ENCODE peak calls at places on chromosomes 3 and 15, in ten cellular contexts. A, I, K, X, V, B, T, D, O and F are unnamed samples. For H3K4me1, the result is how much of the 10 kb centered on the place peaks cover.

GRCh38 chr3:152126260-152126659 is 142.5 kb upstream of the MBNL1 start:
- DNase-seq in A (no peak), I (no peak), K (no peak), X (no peak), V (no peak), B (no peak), T (no peak), D (no peak), O (no peak), F (no peak)

GRCh38 chr3:100605358-100605757 is 4.0 kb upstream of the ADGRG7 start:
- DNase-seq in A (no peak), I (no peak), K (no peak), X (no peak), V (no peak), B (no peak), T (no peak), D (no peak), O (no peak), F (no peak)

GRCh38 chr15:89575656-89576416 is 567 bp downstream of the TICRR start:
- DNase-seq in A (no peak), I (no peak), K (peak), X (no peak), V (no peak), B (no peak), T (peak), D (no peak), O (no peak), F (no peak)

GRCh38 chr3:139975592-139976360 is 40.8 kb downstream of the CLSTN2 start:
- DNase-seq in A (no peak), I (no peak), K (no peak), X (no peak), V (no peak), B (no peak), T (no peak), D (no peak), O (no peak), F (no peak)

GRCh38 chr3:171383206-171384018 is 76.8 kb downstream of the TNIK start:
- DNase-seq in A (no peak), I (no peak), K (no peak), X (no peak), V (no peak), B (no peak), T (no peak), D (no peak), O (no peak), F (no peak)

GRCh38 chr15:65056868-65057548 is 10.8 kb downstream of the RASL12 start:
- DNase-seq in A (no peak), I (no peak), K (no peak), X (peak), V (peak), B (no peak), T (peak), D (no peak), O (peak), F (no peak)

GRCh38 chr15:57677206-57677605 is 29.3 kb upstream of the POLR2M start:
- DNase-seq in A (no peak), I (no peak), K (no peak), X (no peak), V (no peak), B (no peak), T (no peak), D (no peak), O (no peak), F (no peak)

GRCh38 chr3:186882881-186883685 is 40.6 kb downstream of the ADIPOQ start:
- DNase-seq in A (no peak), I (no peak), K (no peak), X (peak), V (no peak), B (no peak), T (no peak), D (no peak), O (no peak), F (no peak)

GRCh38 chr3:149055575-149055974 is 30.8 kb downstream of the HLTF start:
- DNase-seq in A (no peak), I (no peak), K (no peak), X (no peak), V (no peak), B (no peak), T (no peak), D (no peak), O (no peak), F (no peak)

GRCh38 chr15:27268923-27269322 is 297.9 kb downstream of the GABRG3 start:
- DNase-seq in A (no peak), I (no peak), K (no peak), X (no peak), V (no peak), B (no peak), T (no peak), D (no peak), O (no peak), F (no peak)

GRCh38 chr3:39128951-39129350 is 21.5 kb downstream of the TTC21A start:
- DNase-seq in A (peak), I (no peak), K (no peak), X (no peak), V (no peak), B (no peak), T (no peak), D (peak), O (no peak), F (no peak)

GRCh38 chr3:39127907-39128303 is 20.4 kb downstream of the TTC21A start:
- DNase-seq in A (no peak), I (no peak), K (no peak), X (no peak), V (no peak), B (no peak), T (no peak), D (no peak), O (no peak), F (no peak)

GRCh38 chr3:39132096-39133092 is 21.0 kb downstream of the CSRNP1 start:
- DNase-seq in A (peak), I (no peak), K (no peak), X (no peak), V (peak), B (no peak), T (no peak), D (peak), O (no peak), F (no peak)

GRCh38 chr3:39130693-39131265 is 22.6 kb downstream of the CSRNP1 start:
- DNase-seq in A (no peak), I (no peak), K (no peak), X (no peak), V (no peak), B (no peak), T (no peak), D (no peak), O (no peak), F (no peak)

DNA sequence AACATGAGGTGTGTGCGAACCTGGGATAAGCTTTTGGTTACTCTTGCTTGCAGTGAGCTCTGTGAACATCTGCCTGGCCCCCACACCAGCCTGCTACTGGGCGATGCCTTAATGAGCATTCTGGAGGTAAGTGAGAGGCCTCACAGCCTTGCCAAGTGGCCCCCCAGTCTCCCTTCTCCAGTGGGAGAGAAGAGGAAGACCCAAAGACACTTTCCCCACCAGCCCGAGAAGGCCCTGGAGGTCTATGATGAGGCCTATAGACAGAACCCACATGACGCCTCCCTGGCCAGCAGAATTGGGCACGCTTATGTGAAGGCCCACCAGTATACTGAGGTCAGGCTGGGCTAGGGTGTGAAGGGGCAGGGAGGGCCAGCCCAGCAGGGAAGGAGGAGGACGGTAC is 22.5 kb downstream of the TTC21A start:
- DNase-seq in A (no peak), I (no peak), K (no peak), X (no peak), V (no peak), B (no peak), T (no peak), D (peak), O (no peak), F (no peak)
- H3K4me1 ChIP-seq in A (under half), I (under half), K (under half), X (under half), V (under half), B (under half), T (under half), D (under half), O (under half), F (under half)

GRCh38 chr3:125211523-125212095 is 939 bp downstream of the SLC12A8 start:
- DNase-seq in A (no peak), I (no peak), K (no peak), X (no peak), V (no peak), B (no peak), T (no peak), D (no peak), O (no peak), F (no peak)

GRCh38 chr3:125214738-125215137 is 2.2 kb upstream of the SLC12A8 start:
- DNase-seq in A (no peak), I (no peak), K (no peak), X (no peak), V (no peak), B (no peak), T (no peak), D (no peak), O (no peak), F (no peak)

GRCh38 chr3:125213946-125214542 is 1.5 kb upstream of the SLC12A8 start:
- DNase-seq in A (no peak), I (no peak), K (no peak), X (no peak), V (no peak), B (no peak), T (no peak), D (no peak), O (no peak), F (no peak)

GRCh38 chr3:125212509-125213372 is at the start of gene SLC12A8:
- DNase-seq in A (no peak), I (no peak), K (peak), X (no peak), V (peak), B (no peak), T (no peak), D (no peak), O (peak), F (no peak)

DNA sequence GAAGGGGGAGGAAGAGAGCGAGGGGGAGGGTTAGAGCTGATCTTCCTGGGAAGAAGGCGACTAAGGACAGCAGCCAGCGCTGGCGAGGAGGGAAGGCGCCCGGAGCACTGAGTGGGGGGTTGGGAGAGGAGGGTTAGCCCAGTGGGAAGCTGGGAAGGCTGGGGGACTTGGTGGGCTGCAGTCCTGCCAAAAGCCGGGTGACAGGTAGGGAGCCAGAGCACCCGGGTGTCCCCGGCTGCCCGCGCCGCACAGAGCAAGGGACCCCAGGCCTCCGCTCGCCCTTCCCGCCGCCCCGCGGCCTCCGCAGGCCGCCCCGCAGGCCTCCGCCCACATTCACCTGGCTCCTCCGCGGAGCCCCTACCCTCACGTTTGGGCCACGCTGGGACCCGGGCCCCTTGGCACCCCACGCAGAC is 446 bp downstream of the SLC12A8 start:
- DNase-seq in A (no peak), I (no peak), K (peak), X (no peak), V (no peak), B (no peak), T (no peak), D (no peak), O (no peak), F (no peak)
- TF ChIP-seq POLR2A in A (no peak), I (no peak), K (peak), X (no peak), V (no peak), B (no peak), T (no peak), D (no peak), O (no peak), F (no peak)

DNA sequence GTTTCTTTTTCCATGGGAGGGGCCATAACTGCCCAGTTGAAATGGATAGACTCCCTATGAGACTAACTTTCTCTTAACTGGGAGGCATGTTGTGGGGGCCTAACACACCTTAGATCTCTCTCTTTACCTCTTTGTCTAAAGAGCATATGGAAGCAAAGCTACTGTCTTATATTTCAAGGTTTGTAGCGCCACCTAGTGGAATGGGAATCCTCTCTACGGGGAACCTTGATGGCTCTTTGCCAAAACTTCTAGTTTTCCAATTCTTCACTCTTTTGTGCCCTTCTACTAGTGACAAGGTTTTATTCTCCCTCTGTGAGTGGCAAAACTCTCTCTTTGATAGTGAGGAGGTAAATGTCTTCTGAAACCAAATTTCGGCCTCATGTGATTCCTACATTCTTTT is 1030.4 kb upstream of the CADM2 start:
- DNase-seq in A (no peak), I (no peak), K (no peak), X (no peak), V (no peak), B (no peak), T (no peak), D (no peak), O (no peak), F (no peak)
- TF ChIP-seq CTCF in A (no peak), I (peak), K (no peak), X (peak), V (no peak), B (peak), T (no peak), D (no peak), O (no peak), F (no peak)

DNA sequence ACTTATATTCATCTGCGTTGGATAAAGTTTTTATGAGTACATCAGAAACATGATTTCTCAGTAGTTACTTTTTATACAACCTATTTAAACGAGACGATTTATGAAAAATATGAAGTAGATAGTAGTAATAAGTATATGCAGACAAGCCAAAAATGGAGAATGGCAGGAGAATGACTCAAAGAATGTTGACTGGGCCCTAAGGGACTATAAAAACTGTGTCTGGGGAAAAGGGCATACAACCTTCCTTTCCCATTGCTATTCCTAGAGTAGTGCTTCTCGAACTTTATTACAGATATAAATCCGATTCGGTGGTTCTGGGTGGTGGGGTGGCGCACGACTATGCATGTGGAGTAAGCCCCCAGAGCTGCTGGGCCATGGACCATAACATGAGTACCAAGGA is 558.5 kb downstream of the FOXP1 start:
- DNase-seq in A (no peak), I (no peak), K (no peak), X (no peak), V (no peak), B (no peak), T (no peak), D (no peak), O (no peak), F (no peak)
- H3K4me1 ChIP-seq in A (under half), I (under half), K (under half), X (under half), V (half or more), B (under half), T (under half), D (under half), O (under half), F (under half)